ENCODE peak calls at places on chromosomes 7 and 10, in eight cellular contexts. G is psoas muscle; L is right cardiac atrium; E is left lung; V is CD8-positive, alpha-beta T cell; Z is cardiac muscle cell; Q is suprapubic skin; I is Karpas-422. N is an unnamed sample. For H3K4me1 and H3K9me3, the result is how much of the 10 kb centered on the place peaks cover.

GRCh38 chr7:158538156-158538946 is 49.3 kb downstream of the PTPRN2 start:
- DNase-seq in E (no peak), I (no peak), G (no peak), L (no peak), V (no peak), Q (no peak), Z (no peak), N (no peak)

GRCh38 chr10:116767235-116767634 is 24.9 kb upstream of the HSPA12A start:
- DNase-seq in I (no peak), G (no peak), Q (peak), V (no peak), L (peak), E (no peak), Z (no peak), N (no peak)

GRCh38 chr7:44638611-44639557 is 32.5 kb downstream of the OGDH start:
- DNase-seq in E (peak), I (peak), Z (no peak), G (peak), V (peak), L (peak), Q (peak), N (peak)

GRCh38 chr10:31172925-31173324 is 141.3 kb upstream of the ZNF438 start:
- DNase-seq in Q (no peak), G (no peak), V (no peak), I (no peak), Z (no peak), L (no peak), E (no peak), N (no peak)

GRCh38 chr7:15215611-15216010 is 313.1 kb upstream of the DGKB start:
- DNase-seq in Q (no peak), V (no peak), Z (no peak), L (no peak), G (no peak), I (no peak), E (no peak), N (no peak)

GRCh38 chr10:48459270-48460147 is 145.4 kb downstream of the ARHGAP22 start:
- DNase-seq in I (no peak), Q (peak), E (no peak), L (no peak), G (no peak), Z (no peak), V (peak), N (no peak)

GRCh38 chr7:155206286-155207020 is 91.2 kb upstream of the INSIG1 start:
- DNase-seq in V (peak), E (peak), Z (no peak), I (peak), Q (peak), G (peak), L (peak), N (peak)

GRCh38 chr7:125444864-125445263 is 515.2 kb upstream of the POT1 start:
- DNase-seq in Z (no peak), I (no peak), Q (no peak), G (no peak), V (no peak), L (no peak), E (no peak), N (no peak)

GRCh38 chr7:155792999-155793560 is 19.2 kb downstream of the SHH start:
- DNase-seq in Q (no peak), G (no peak), E (no peak), V (no peak), I (no peak), Z (no peak), L (no peak), N (no peak)

GRCh38 chr10:93413252-93413689 is 68.9 kb downstream of the MYOF start:
- DNase-seq in V (peak), Q (no peak), G (no peak), E (no peak), I (no peak), L (no peak), Z (no peak), N (no peak)

GRCh38 chr10:110496553-110497437 is 912 bp upstream of the DUSP5 start:
- DNase-seq in Z (no peak), Q (no peak), I (no peak), L (no peak), V (peak), E (no peak), G (no peak), N (no peak)

GRCh38 chr10:132946806-132947530 is 4.6 kb upstream of the CFAP46 start:
- DNase-seq in G (no peak), Q (no peak), Z (peak), E (no peak), V (no peak), I (no peak), L (no peak), N (no peak)

GRCh38 chr10:87523731-87524130 is 19.0 kb downstream of the MINPP1 start:
- DNase-seq in G (no peak), I (no peak), L (no peak), V (no peak), Z (peak), E (no peak), Q (no peak), N (no peak)

GRCh38 chr7:136870799-136871487 is 2.5 kb downstream of the CHRM2 start:
- DNase-seq in Z (peak), G (peak), V (no peak), Q (no peak), I (no peak), L (peak), E (peak), N (no peak)

GRCh38 chr7:158394936-158395335 is 192.7 kb downstream of the PTPRN2 start:
- DNase-seq in Z (peak), G (no peak), E (no peak), L (no peak), V (peak), I (peak), Q (no peak), N (no peak)

GRCh38 chr10:58054881-58055280 is 212.8 kb downstream of the IPMK start:
- DNase-seq in I (peak), E (no peak), L (no peak), Q (no peak), V (no peak), G (no peak), Z (no peak), N (no peak)

DNA sequence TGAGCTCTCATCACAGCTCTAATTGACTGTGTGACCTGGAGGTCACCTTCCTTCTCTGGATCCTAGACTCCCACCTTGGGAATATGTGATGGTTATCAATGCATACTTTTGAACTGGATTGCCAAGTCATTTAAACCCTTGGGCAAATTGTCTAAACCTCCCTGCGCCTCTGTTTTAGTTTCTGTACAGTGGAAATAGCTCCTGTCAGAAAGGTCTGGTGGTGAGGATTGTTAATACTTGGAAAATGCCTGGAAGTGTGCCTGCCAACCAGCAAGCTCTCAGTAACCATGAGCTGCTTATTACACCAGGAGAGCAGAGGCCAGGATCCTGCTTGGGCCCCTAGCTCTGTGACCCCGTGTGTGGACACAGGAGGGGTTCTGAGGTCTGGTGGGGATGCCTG is 108.7 kb upstream of the PPIF start:
- DNase-seq in Q (no peak), I (no peak), V (no peak), Z (no peak), E (no peak), G (no peak), L (no peak), N (no peak)
- H3K27ac ChIP-seq in Q (peak), I (no peak), V (no peak), Z (peak), E (peak), G (peak), L (peak), N (no peak)

GRCh38 chr10:103120977-103121735 is 71.9 kb downstream of the NT5C2 start:
- DNase-seq in I (no peak), G (no peak), V (no peak), Z (no peak), Q (no peak), E (no peak), L (no peak), N (no peak)
- H3K4me1 ChIP-seq in I (under half), G (half or more), V (under half), Z (under half), Q (under half), E (under half), L (under half), N (under half)

GRCh38 chr7:57424515-57425238 is 25.3 kb upstream of the ZNF716 start:
- DNase-seq in G (no peak), I (no peak), V (no peak), E (no peak), L (no peak), Q (no peak), Z (no peak), N (no peak)
- H3K9me3 ChIP-seq in G (under half), I (under half), V (under half), E (half or more), L (under half), Q (under half), Z (under half), N (under half)

GRCh38 chr7:55018361-55019328 is at the start of gene EGFR:
- DNase-seq in G (peak), V (no peak), Z (peak), Q (peak), L (peak), I (no peak), E (peak), N (peak)
- H3K27ac ChIP-seq in G (peak), V (no peak), Z (no peak), Q (peak), L (peak), I (no peak), E (peak), N (peak)

DNA sequence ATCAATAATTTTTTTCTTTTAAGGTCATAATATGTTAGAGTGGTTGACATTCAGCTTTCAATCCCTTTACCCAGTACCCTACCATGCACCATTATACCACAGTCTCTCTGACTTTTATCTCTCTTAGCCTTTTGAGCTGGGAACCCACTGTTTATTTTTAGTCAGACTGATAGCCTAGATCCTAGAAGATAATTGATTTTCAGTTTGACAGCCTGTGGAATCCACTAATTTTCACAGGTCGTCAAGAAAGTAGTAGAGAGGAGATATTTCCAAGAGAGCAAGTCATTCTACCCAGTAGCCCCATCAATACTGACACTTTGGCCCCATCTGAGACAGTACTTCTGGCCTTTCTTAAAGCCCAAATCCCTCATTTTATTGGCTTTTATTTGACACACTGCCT is 67.1 kb upstream of the CC2D2B start:
- DNase-seq in I (no peak), G (no peak), E (no peak), Z (no peak), L (no peak), Q (no peak), V (no peak), N (no peak)
- H3K4me1 ChIP-seq in I (under half), G (under half), E (under half), Z (under half), L (under half), Q (under half), V (under half), N (under half)